ENCODE peak calls at places on chromosomes 11 and 22, in seven cellular contexts. I is RKO, R is neural crest cell, W is NCI-H1417, N is endothelial cell, J is tibial artery, Q is NCI-H774. Z is an unnamed sample.

GRCh38 chr22:19802001-19802880 is 41.7 kb downstream of the TBX1 start:
- DNase-seq in R (no peak), W (no peak), J (no peak), I (no peak), Q (no peak), N (no peak), Z (peak; percentile 55)

GRCh38 chr11:68996376-68997123 is 15.8 kb upstream of the MRGPRD start:
- DNase-seq in W (no peak), I (no peak), R (no peak), Q (no peak), N (no peak), J (no peak), Z (no peak)

GRCh38 chr11:110303414-110303826 is 7.0 kb upstream of the RDX start:
- DNase-seq in W (no peak), Q (peak; percentile 32), J (no peak), I (no peak), R (no peak), N (no peak), Z (no peak)

GRCh38 chr11:67538306-67538705 is 15.1 kb upstream of the CABP2 start:
- DNase-seq in W (no peak), N (no peak), R (no peak), Q (no peak), I (no peak), J (no peak), Z (no peak)

GRCh38 chr22:39690901-39691620 is 120.5 kb downstream of the CACNA1I start:
- DNase-seq in Q (no peak), R (peak; percentile 47), J (no peak), I (no peak), W (peak; percentile 39), N (no peak), Z (peak; percentile 78)

GRCh38 chr11:57801185-57801490 is 39.5 kb downstream of the CTNND1 start:
- DNase-seq in W (no peak), J (no peak), I (no peak), N (no peak), R (no peak), Q (no peak), Z (no peak)

GRCh38 chr22:17924076-17924475 is 100.3 kb downstream of the MICAL3 start:
- DNase-seq in J (no peak), Q (no peak), N (no peak), W (no peak), I (no peak), R (no peak), Z (no peak)

GRCh38 chr11:70437111-70437784 is 38.9 kb downstream of the CTTN start:
- DNase-seq in N (no peak), Q (no peak), I (no peak), R (no peak), W (no peak), J (no peak), Z (no peak)

GRCh38 chr22:46619830-46620501 is at the start of gene GRAMD4:
- DNase-seq in I (no peak), R (no peak), Q (no peak), W (peak; percentile 1), J (peak; percentile 51), N (no peak), Z (no peak)

GRCh38 chr11:76321340-76321739 is 59.6 kb downstream of the THAP12 start:
- DNase-seq in W (no peak), Q (no peak), I (no peak), N (no peak), J (no peak), R (no peak), Z (no peak)

GRCh38 chr11:133966924-133967598 is 10.3 kb upstream of the IGSF9B start:
- DNase-seq in J (no peak), R (peak; percentile 49), Q (peak; percentile 28), W (no peak), N (peak; percentile 77), I (no peak), Z (peak; percentile 63)

Z was measured in nephron progenitor cell.